ENCODE peak calls at places on chromosomes 4 and X, in six cellular contexts. P is T47D; N is heart left ventricle; U is CD8-positive, alpha-beta memory T cell; L is stimulated activated CD8-positive, alpha-beta memory T cell treated with anti-CD3 and anti-CD28 coated beads, Interleukin-2, amount 100 ng/mL, for 1 hour; O is heart right ventricle. Z is an unnamed sample.
A peak's percentile ranks its signal among the peaks of the same experiment; 100 is the strongest.

GRCh38 chr4:959338-960139 is 13.8 kb downstream of the DGKQ start:
- DNase-seq in P (no peak), N (no peak), U (peak; percentile 44), L (no peak), O (no peak), Z (no peak)

GRCh38 chr4:19944251-19944650 is 307.5 kb upstream of the SLIT2 start:
- DNase-seq in P (no peak), N (no peak), U (no peak), L (no peak), O (no peak), Z (no peak)

GRCh38 chr4:52370576-52370975 is 288.5 kb downstream of the USP46 start:
- DNase-seq in P (no peak), N (no peak), U (no peak), L (no peak), O (no peak), Z (no peak)

GRCh38 chr4:163332526-163333405 is at the start of gene NPY1R:
- DNase-seq in P (peak; percentile 83), N (peak; percentile 65), U (no peak), L (no peak), O (peak; percentile 49), Z (peak; percentile 37)

GRCh38 chr4:123824524-123824923 is 427.9 kb downstream of the SPRY1 start:
- DNase-seq in P (no peak), N (no peak), U (no peak), L (no peak), O (no peak), Z (no peak)

GRCh38 chr4:6900956-6901355 is 8.7 kb upstream of the TBC1D14 start:
- DNase-seq in P (no peak), N (peak; percentile 48), U (peak; percentile 22), L (no peak), O (no peak), Z (no peak)

GRCh38 chrX:71100581-71101505 is 5.2 kb downstream of the FOXO4 start:
- DNase-seq in P (no peak), N (no peak), U (peak; percentile 52), L (no peak), O (no peak), Z (no peak)

GRCh38 chr4:164648151-164648848 is 105.6 kb upstream of the SMIM31 start:
- DNase-seq in P (no peak), N (no peak), U (no peak), L (no peak), O (no peak), Z (no peak)

GRCh38 chr4:24488399-24489164 is 95.8 kb downstream of the DHX15 start:
- DNase-seq in P (peak; percentile 72), N (peak; percentile 84), U (peak; percentile 63), L (peak; percentile 20), O (peak; percentile 80), Z (peak; percentile 62)

GRCh38 chrX:1475881-1476280 is 23.2 kb upstream of the ASMTL start:
- DNase-seq in P (no peak), N (no peak), U (no peak), L (no peak), O (no peak), Z (no peak)

GRCh38 chr4:168183717-168184571 is 91.6 kb downstream of the ANXA10 start:
- DNase-seq in P (peak; percentile 46), N (no peak), U (no peak), L (no peak), O (no peak), Z (no peak)

GRCh38 chr4:151962138-151962845 is 201.5 kb upstream of the GATB start:
- DNase-seq in P (no peak), N (no peak), U (no peak), L (no peak), O (no peak), Z (no peak)